ENCODE peak calls at places on chromosomes 2 and 18, in ten cellular contexts. X, Z, B, E, M, S, V, O, C and F are unnamed samples.

GRCh38 chr2:220143336-220143735 is 515.9 kb downstream of the SLC4A3 start:
- DNase-seq in X (peak; percentile 3), Z (no peak), B (peak; percentile 74), E (no peak), M (no peak), S (peak; percentile 85), V (no peak), O (no peak), C (no peak), F (no peak)

GRCh38 chr2:44479127-44479887 is 117.6 kb downstream of the CAMKMT start:
- DNase-seq in X (peak; percentile 72), Z (no peak), B (peak; percentile 81), E (no peak), M (no peak), S (peak; percentile 88), V (no peak), O (peak; percentile 67), C (no peak), F (peak; percentile 71)

GRCh38 chr2:121362226-121362625 is 77.2 kb upstream of the TFCP2L1 start:
- DNase-seq in X (no peak), Z (no peak), B (no peak), E (no peak), M (no peak), S (no peak), V (no peak), O (no peak), C (no peak), F (no peak)

GRCh38 chr2:133158442-133158841 is 409.8 kb downstream of the NCKAP5 start:
- DNase-seq in X (no peak), Z (no peak), B (no peak), E (no peak), M (no peak), S (no peak), V (no peak), O (no peak), C (no peak), F (no peak)

GRCh38 chr2:179336782-179337534 is 72.3 kb upstream of the SESTD1 start:
- DNase-seq in X (no peak), Z (no peak), B (peak; percentile 86), E (peak; percentile 11), M (no peak), S (peak; percentile 74), V (no peak), O (peak; percentile 47), C (no peak), F (peak; percentile 89)

GRCh38 chr2:240707791-240708190 is 16.1 kb downstream of the AQP12A start:
- DNase-seq in X (no peak), Z (no peak), B (no peak), E (no peak), M (no peak), S (no peak), V (no peak), O (no peak), C (no peak), F (no peak)

GRCh38 chr2:193847140-193847539 is 1652.4 kb upstream of the TMEFF2 start:
- DNase-seq in X (no peak), Z (no peak), B (no peak), E (no peak), M (no peak), S (peak; percentile 87), V (no peak), O (no peak), C (no peak), F (no peak)

GRCh38 chr18:68803371-68803770 is 5.5 kb downstream of the CCDC102B start:
- DNase-seq in X (no peak), Z (no peak), B (peak; percentile 80), E (peak; percentile 81), M (no peak), S (peak; percentile 92), V (no peak), O (no peak), C (no peak), F (peak; percentile 20)

GRCh38 chr2:233656443-233656842 is 15.3 kb upstream of the UGT1A9 start:
- DNase-seq in X (no peak), Z (no peak), B (no peak), E (no peak), M (no peak), S (no peak), V (no peak), O (no peak), C (no peak), F (no peak)

GRCh38 chr2:238875161-238875530 is 27.3 kb downstream of the TWIST2 start:
- DNase-seq in X (no peak), Z (peak; percentile 38), B (no peak), E (no peak), M (no peak), S (peak; percentile 76), V (no peak), O (peak; percentile 72), C (no peak), F (no peak)

GRCh38 chr2:101406867-101407266 is 19.6 kb upstream of the CREG2 start:
- DNase-seq in X (no peak), Z (no peak), B (peak; percentile 92), E (no peak), M (no peak), S (peak; percentile 92), V (no peak), O (no peak), C (no peak), F (no peak)